ENCODE peak calls at places on chromosome 11, in eight cellular contexts. V is GM12878, Z is HepG2, W is K562, U is H1, Y is endothelial cell of umbilical vein, X is HCT116, T is GM23338. A is an unnamed sample.

GRCh38 chr11:19393941-19394340 is 153.2 kb upstream of the E2F8 start:
- DNase-seq in V (no peak), Z (no peak), W (no peak), U (no peak), Y (no peak), X (no peak), T (no peak), A (no peak)

GRCh38 chr11:57416436-57416835 is 10.5 kb downstream of the SLC43A3 start:
- DNase-seq in V (no peak), Z (no peak), W (no peak), U (no peak), Y (peak; percentile 80), X (no peak), T (no peak), A (no peak)

GRCh38 chr11:62588966-62589637 is 2.2 kb downstream of the TUT1 start:
- DNase-seq in V (no peak), Z (no peak), W (peak; percentile 61), U (no peak), Y (peak; percentile 50), X (no peak), T (peak; percentile 55), A (no peak)

GRCh38 chr11:118896472-118896913 is 12.8 kb downstream of the CXCR5 start:
- DNase-seq in V (no peak), Z (no peak), W (no peak), U (no peak), Y (no peak), X (no peak), T (no peak), A (no peak)

GRCh38 chr11:120523196-120523595 is 11.6 kb downstream of the GRIK4 start:
- DNase-seq in V (no peak), Z (no peak), W (no peak), U (no peak), Y (no peak), X (no peak), T (peak; percentile 49), A (no peak)

GRCh38 chr11:6531267-6531752 is 34.2 kb downstream of the DNHD1 start:
- DNase-seq in V (peak; percentile 27), Z (peak; percentile 31), W (peak; percentile 69), U (no peak), Y (peak; percentile 75), X (peak; percentile 45), T (peak; percentile 68), A (peak; percentile 18)

GRCh38 chr11:62456630-62457029 is 37.8 kb downstream of the SCGB1A1 start:
- DNase-seq in V (no peak), Z (no peak), W (no peak), U (no peak), Y (no peak), X (no peak), T (peak; percentile 45), A (no peak)

GRCh38 chr11:65491163-65491465 is 7.7 kb upstream of the MALAT1 start:
- DNase-seq in V (no peak), Z (no peak), W (peak; percentile 35), U (no peak), Y (peak; percentile 49), X (no peak), T (no peak), A (no peak)

GRCh38 chr11:69133251-69133650 is 22.5 kb upstream of the SMIM38 start:
- DNase-seq in V (no peak), Z (no peak), W (no peak), U (no peak), Y (no peak), X (no peak), T (no peak), A (no peak)

GRCh38 chr11:1870721-1871466 is 18.0 kb downstream of the LSP1 start:
- DNase-seq in V (no peak), Z (no peak), W (peak; percentile 25), U (no peak), Y (no peak), X (no peak), T (peak; percentile 21), A (no peak)

GRCh38 chr11:61336171-61336935 is 3.3 kb downstream of the TKFC start:
- DNase-seq in V (peak; percentile 50), Z (peak; percentile 76), W (peak; percentile 93), U (peak; percentile 78), Y (peak; percentile 76), X (peak; percentile 59), T (peak; percentile 93), A (no peak)

GRCh38 chr11:65646921-65647701 is 9.2 kb downstream of the SIPA1 start:
- DNase-seq in V (no peak), Z (no peak), W (no peak), U (no peak), Y (peak; percentile 66), X (no peak), T (peak; percentile 86), A (no peak)

GRCh38 chr11:235180-235997 is 753 bp downstream of the SIRT3 start:
- DNase-seq in V (no peak), Z (no peak), W (no peak), U (no peak), Y (no peak), X (no peak), T (no peak), A (no peak)

GRCh38 chr11:121473064-121473777 is 20.5 kb upstream of the SORL1-AS1 start:
- DNase-seq in V (no peak), Z (no peak), W (no peak), U (no peak), Y (no peak), X (no peak), T (no peak), A (no peak)

GRCh38 chr11:61791737-61792309 is 576 bp downstream of the TMEM258 start:
- DNase-seq in V (no peak), Z (peak; percentile 83), W (peak; percentile 84), U (no peak), Y (peak; percentile 95), X (peak; percentile 63), T (peak; percentile 80), A (no peak)

GRCh38 chr11:62777389-62777788 is 6.2 kb downstream of the TAF6L start:
- DNase-seq in V (no peak), Z (no peak), W (no peak), U (no peak), Y (no peak), X (no peak), T (no peak), A (no peak)

GRCh38 chr11:66609951-66610617 is 6.3 kb upstream of the RBM14 start:
- DNase-seq in V (no peak), Z (no peak), W (no peak), U (no peak), Y (no peak), X (no peak), T (no peak), A (no peak)

GRCh38 chr11:2202071-2202899 is 30.7 kb upstream of the TH start:
- DNase-seq in V (no peak), Z (no peak), W (no peak), U (no peak), Y (no peak), X (no peak), T (no peak), A (no peak)

GRCh38 chr11:95680169-95680929 is 109.2 kb downstream of the FAM76B start:
- DNase-seq in V (no peak), Z (no peak), W (no peak), U (no peak), Y (peak; percentile 29), X (no peak), T (peak; percentile 6), A (no peak)

GRCh38 chr11:28146123-28146751 is 38.0 kb downstream of the METTL15 start:
- DNase-seq in V (no peak), Z (peak; percentile 59), W (peak; percentile 19), U (no peak), Y (peak; percentile 87), X (peak; percentile 90), T (no peak), A (no peak)

GRCh38 chr11:28139848-28140415 is 31.7 kb downstream of the METTL15 start:
- DNase-seq in V (no peak), Z (no peak), W (no peak), U (no peak), Y (no peak), X (no peak), T (no peak), A (no peak)

GRCh38 chr11:28142724-28143123 is 34.5 kb downstream of the METTL15 start:
- DNase-seq in V (no peak), Z (no peak), W (no peak), U (no peak), Y (no peak), X (no peak), T (no peak), A (no peak)

GRCh38 chr11:28140689-28141455 is 32.7 kb downstream of the METTL15 start:
- DNase-seq in V (no peak), Z (no peak), W (no peak), U (no peak), Y (no peak), X (peak; percentile 27), T (no peak), A (no peak)

GRCh38 chr11:28144808-28145207 is 36.6 kb downstream of the METTL15 start:
- DNase-seq in V (no peak), Z (no peak), W (no peak), U (no peak), Y (no peak), X (no peak), T (no peak), A (no peak)
- TF ChIP-seq POLR2AphosphoS5 in V (no peak), Z (no peak), W (no peak), U (no peak), Y (no peak), X (no peak), T (no peak), A (no peak)

GRCh38 chr11:101030692-101031091 is 98.9 kb downstream of the PGR start:
- DNase-seq in V (no peak), Z (no peak), W (no peak), U (no peak), Y (no peak), X (no peak), T (no peak), A (no peak)
- H3K27ac ChIP-seq in V (no peak overlapping the region), Z (no peak overlapping the region), W (no peak overlapping the region), U (no peak overlapping the region), Y (no peak overlapping the region), X (no peak overlapping the region), T (no peak overlapping the region), A (no peak overlapping the region)

GRCh38 chr11:130159657-130160459 is at the start of gene ST14:
- DNase-seq in V (no peak), Z (no peak), W (no peak), U (no peak), Y (no peak), X (no peak), T (peak; percentile 67), A (no peak)

GRCh38 chr11:130159139-130159538 is 443 bp upstream of the ST14 start:
- DNase-seq in V (no peak), Z (no peak), W (no peak), U (no peak), Y (no peak), X (no peak), T (peak; percentile 19), A (no peak)

GRCh38 chr11:130162733-130163132 is 3.2 kb downstream of the ST14 start:
- DNase-seq in V (no peak), Z (no peak), W (no peak), U (no peak), Y (no peak), X (no peak), T (no peak), A (no peak)

GRCh38 chr11:130161441-130161840 is 1.9 kb downstream of the ST14 start:
- DNase-seq in V (no peak), Z (no peak), W (no peak), U (no peak), Y (no peak), X (no peak), T (no peak), A (no peak)

GRCh38 chr11:130160460-130161090 is 993 bp downstream of the ST14 start:
- DNase-seq in V (no peak), Z (no peak), W (no peak), U (no peak), Y (no peak), X (no peak), T (peak; percentile 48), A (no peak)
- TF ChIP-seq EZH2 in V (no peak), Z (no peak), W (no peak), U (peak; percentile 47), Y (no peak), X (no peak), T (peak; percentile 37), A (no peak)

GRCh38 chr11:4443479-4443878 is 5.6 kb upstream of the OR52K2 start:
- DNase-seq in V (no peak), Z (no peak), W (no peak), U (no peak), Y (no peak), X (no peak), T (no peak), A (no peak)
- TF ChIP-seq POLR2AphosphoS5 in V (no peak), Z (no peak), W (no peak), U (no peak), Y (no peak), X (no peak), T (no peak), A (no peak)